ENCODE peak calls at places on chromosomes 12 and 14, in seven cellular contexts. V is heart left ventricle, T is testis, R is transverse colon, G is uterus, Q is vagina, S is body of pancreas. Z is an unnamed sample.
A peak's percentile ranks its signal among the peaks of the same experiment; 100 is the strongest.

GRCh38 chr14:37318938-37319337 is 121.2 kb downstream of the MIPOL1 start:
- DNase-seq in V (no peak), T (no peak), R (no peak), G (no peak), Q (no peak), S (no peak), Z (no peak)

GRCh38 chr12:52242442-52243263 is 9.6 kb downstream of the KRT7 start:
- DNase-seq in V (no peak), T (no peak), R (no peak), G (no peak), Q (no peak), S (no peak), Z (no peak)

GRCh38 chr12:117139025-117139717 is 40.0 kb upstream of the TESC start:
- DNase-seq in V (no peak), T (no peak), R (no peak), G (no peak), Q (no peak), S (no peak), Z (no peak)

GRCh38 chr12:91774471-91774921 is 371.1 kb downstream of the BTG1 start:
- DNase-seq in V (no peak), T (no peak), R (no peak), G (no peak), Q (no peak), S (peak; percentile 15), Z (no peak)

GRCh38 chr14:32226051-32226450 is 23.0 kb upstream of the RNU6-8 start:
- DNase-seq in V (no peak), T (no peak), R (no peak), G (no peak), Q (no peak), S (no peak), Z (no peak)

GRCh38 chr14:53174918-53175317 is 21.8 kb upstream of the DDHD1 start:
- DNase-seq in V (no peak), T (no peak), R (no peak), G (no peak), Q (no peak), S (no peak), Z (no peak)

GRCh38 chr12:65100140-65100539 is 21.0 kb downstream of the WIF1 start:
- DNase-seq in V (no peak), T (no peak), R (no peak), G (no peak), Q (no peak), S (no peak), Z (no peak)

GRCh38 chr14:31388687-31389413 is 31.5 kb downstream of the HEATR5A start:
- DNase-seq in V (no peak), T (peak; percentile 26), R (no peak), G (no peak), Q (no peak), S (no peak), Z (no peak)

GRCh38 chr12:10189653-10190052 is 10.8 kb downstream of the TMEM52B start:
- DNase-seq in V (no peak), T (peak; percentile 19), R (no peak), G (peak; percentile 44), Q (no peak), S (no peak), Z (no peak)

GRCh38 chr12:27220057-27220987 is 23.8 kb upstream of the STK38L start:
- DNase-seq in V (no peak), T (no peak), R (no peak), G (no peak), Q (no peak), S (no peak), Z (no peak)

GRCh38 chr12:52073531-52073950 is 3.8 kb downstream of the ATG101 start:
- DNase-seq in V (no peak), T (no peak), R (no peak), G (no peak), Q (no peak), S (no peak), Z (no peak)

GRCh38 chr14:74014299-74014698 is 4.8 kb downstream of the ENTPD5 start:
- DNase-seq in V (no peak), T (no peak), R (no peak), G (no peak), Q (no peak), S (no peak), Z (no peak)

GRCh38 chr14:32508281-32508680 is 179.2 kb downstream of the AKAP6 start:
- DNase-seq in V (no peak), T (no peak), R (no peak), G (no peak), Q (no peak), S (no peak), Z (no peak)

GRCh38 chr12:101414533-101415119 is 7.1 kb upstream of the ARL1 start:
- DNase-seq in V (peak; percentile 14), T (peak; percentile 54), R (peak; percentile 19), G (no peak), Q (no peak), S (peak; percentile 31), Z (peak; percentile 45)

GRCh38 chr12:113071427-113072112 is 15.0 kb downstream of the DTX1 start:
- DNase-seq in V (no peak), T (peak; percentile 58), R (no peak), G (no peak), Q (no peak), S (peak; percentile 43), Z (no peak)

DNA sequence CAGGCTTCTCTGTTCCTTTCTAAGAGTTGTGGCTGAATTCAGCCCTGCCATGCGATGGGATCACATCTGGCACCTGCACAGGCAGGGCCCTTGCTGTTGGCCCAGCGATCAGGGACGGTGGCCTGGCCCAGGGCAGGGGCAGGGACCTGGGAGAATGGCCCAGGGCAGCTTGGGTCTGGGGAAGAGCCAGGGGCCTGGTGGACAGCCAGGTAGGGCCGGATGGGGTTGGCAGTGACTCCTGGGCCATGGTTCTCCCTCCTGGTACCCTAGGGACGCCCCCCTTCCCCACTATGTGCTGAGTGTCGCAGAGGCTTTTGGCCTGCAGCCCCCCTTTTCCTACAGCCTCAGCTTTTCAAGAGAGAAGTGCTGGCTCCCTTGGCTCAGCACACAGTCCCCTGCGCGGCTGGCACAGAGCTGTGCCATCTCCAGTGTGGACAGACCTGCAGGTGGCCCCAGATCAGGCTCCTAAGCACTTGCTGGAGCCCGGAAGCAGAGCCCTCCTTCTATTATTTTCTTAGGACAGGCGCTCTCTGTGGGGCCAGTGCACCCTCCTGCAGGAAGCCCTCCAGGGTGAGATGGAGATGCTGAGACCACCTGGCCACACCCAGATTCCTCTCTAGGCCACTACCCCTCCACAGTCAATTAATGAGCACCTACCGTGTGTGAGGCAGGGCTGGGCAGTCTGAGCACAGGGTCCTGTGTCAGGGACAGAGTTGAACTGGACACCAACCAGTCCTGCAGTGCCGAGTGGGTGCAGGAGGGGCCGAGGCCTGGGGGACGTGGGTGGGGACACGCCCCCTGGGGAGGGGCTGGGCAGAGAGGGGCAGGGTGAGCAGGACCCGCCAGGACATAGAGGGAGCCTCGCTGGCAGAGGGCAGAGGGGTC is 267.6 kb downstream of the ADGRD1 start:
- DNase-seq in V (no peak), T (no peak), R (no peak), G (no peak), Q (no peak), S (no peak), Z (no peak)
- H3K4me3 ChIP-seq in V (no peak overlapping the region), T (no peak overlapping the region), R (no peak overlapping the region), G (no peak overlapping the region), Q (no peak overlapping the region), S (no peak overlapping the region), Z (no peak overlapping the region)

DNA sequence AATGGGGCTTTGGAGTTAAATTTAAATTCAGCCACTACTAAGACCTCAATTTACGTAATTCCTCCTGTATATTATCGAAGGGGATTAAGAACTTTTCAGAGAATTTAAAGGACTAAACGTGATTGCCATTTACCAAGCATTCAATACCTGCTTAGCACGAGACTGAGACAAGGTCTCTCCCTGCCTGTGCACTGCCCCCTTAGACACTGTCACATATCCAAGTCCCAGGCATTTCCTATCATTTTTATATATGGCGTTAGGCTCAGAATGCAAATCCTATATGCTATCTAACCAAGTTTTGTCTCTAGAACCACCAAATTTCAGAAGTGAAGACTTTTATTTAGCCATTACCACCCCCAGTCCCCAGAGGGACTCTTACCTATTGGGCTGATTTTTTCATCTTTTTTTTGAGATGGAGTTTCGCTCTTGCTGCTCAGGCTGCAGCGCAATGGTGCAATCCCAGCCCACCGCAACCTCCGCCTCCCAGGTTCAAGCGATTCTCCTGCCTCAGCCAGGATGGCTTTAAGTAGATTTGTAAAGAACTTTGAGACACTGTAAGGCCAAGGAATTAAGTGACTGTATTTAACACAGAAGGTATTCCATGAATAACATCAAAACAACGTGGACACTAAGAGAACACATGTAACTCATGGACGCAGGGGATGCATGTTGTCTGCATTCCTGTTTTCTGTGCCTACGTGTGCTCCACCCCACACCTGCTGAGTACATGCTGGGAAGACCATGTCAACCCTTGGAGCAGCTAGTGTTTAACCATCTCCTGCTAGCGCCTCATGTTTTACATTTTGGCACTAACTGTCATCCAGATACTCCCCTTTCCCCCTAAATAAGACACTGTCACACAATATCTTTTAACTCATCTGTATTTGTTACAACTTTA is 6.4 kb downstream of the HSP90AA1 start:
- DNase-seq in V (no peak), T (no peak), R (no peak), G (no peak), Q (no peak), S (no peak), Z (no peak)
- TF ChIP-seq POLR2A in V (no peak), T (no peak), R (no peak), G (no peak), Q (no peak), S (no peak), Z (no peak)

GRCh38 chr14:89114109-89114508 is 289.7 kb downstream of the TTC8 start:
- DNase-seq in V (no peak), T (no peak), R (no peak), G (no peak), Q (no peak), S (no peak), Z (no peak)

GRCh38 chr14:89110110-89110509 is 285.7 kb downstream of the TTC8 start:
- DNase-seq in V (no peak), T (no peak), R (no peak), G (no peak), Q (no peak), S (no peak), Z (no peak)

DNA sequence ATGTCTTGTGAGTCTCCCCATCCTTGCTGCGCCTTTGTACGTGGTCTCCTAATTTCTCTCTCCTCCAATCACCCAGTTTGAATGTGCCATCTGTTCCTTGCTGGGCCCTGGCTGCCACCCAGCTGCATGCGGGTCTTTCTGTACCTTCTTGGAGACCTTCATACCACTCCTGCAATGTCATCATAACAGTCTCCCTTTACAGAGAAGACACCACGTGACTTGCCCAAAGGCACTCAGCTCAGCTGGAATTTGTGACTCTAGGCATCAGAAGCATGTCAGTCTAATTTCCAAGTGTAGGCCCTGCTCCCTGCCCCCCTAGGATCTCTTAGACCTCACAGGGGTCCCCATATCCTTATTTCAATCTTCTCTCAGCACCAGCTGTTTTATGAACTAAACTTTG is 284.2 kb downstream of the TTC8 start:
- DNase-seq in V (no peak), T (no peak), R (no peak), G (no peak), Q (no peak), S (no peak), Z (no peak)
- TF ChIP-seq CTCF in V (no peak), T (no peak), R (no peak), G (no peak), Q (no peak), S (no peak), Z (no peak)

DNA sequence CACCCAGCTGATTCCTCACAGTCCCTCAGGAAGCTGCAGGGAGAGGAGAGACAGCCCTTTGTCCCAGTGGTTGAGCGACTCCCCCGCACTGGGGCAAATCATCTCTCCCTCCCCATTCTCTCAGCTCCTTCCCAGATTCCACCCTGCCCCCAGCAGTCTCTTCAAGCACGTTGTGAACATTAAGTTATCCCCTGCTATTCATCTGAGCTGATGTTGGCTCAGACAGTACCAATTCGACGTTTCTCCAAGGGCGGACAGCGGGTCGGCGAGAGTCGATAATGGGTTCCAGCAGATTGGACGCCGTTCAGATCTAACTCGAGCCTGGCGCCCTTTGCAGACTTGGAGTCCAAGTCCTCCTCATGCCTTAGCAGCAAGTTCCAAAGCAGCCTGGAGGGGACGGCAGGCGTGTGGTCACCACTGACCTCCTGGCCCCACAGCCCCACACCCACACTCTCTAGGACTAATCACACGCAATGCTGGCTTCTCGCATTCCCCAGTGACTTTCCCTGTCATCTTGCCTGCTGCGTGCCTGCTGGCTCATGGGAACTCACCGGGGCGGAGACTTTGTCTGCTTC is 245.9 kb downstream of the CHST11 start:
- DNase-seq in V (no peak), T (peak; percentile 80), R (no peak), G (peak; percentile 83), Q (no peak), S (peak; percentile 23), Z (peak; percentile 91)
- H3K4me3 ChIP-seq in V (no peak overlapping the region), T (no peak overlapping the region), R (no peak overlapping the region), G (no peak overlapping the region), Q (no peak overlapping the region), S (no peak overlapping the region), Z (no peak overlapping the region)